ENCODE peak calls at places on chromosomes 5 and 9, in ten cellular contexts. X, K, E, C, F, H, M, I, Z and R are unnamed samples. For H3K4me1, the result is how much of the 10 kb centered on the place peaks cover.

GRCh38 chr5:78543916-78544315 is 104.7 kb downstream of the LHFPL2 start:
- DNase-seq in X (no peak), K (no peak), E (no peak), C (no peak), F (no peak), H (no peak), M (no peak), I (no peak), Z (no peak), R (no peak)

GRCh38 chr9:20658677-20659473 is 25.2 kb upstream of the FOCAD start:
- DNase-seq in X (no peak), K (peak), E (peak), C (peak), F (no peak), H (peak), M (no peak), I (no peak), Z (no peak), R (no peak)

GRCh38 chr9:68983008-68983411 is 30.9 kb downstream of the PRKACG start:
- DNase-seq in X (no peak), K (no peak), E (no peak), C (no peak), F (no peak), H (no peak), M (no peak), I (no peak), Z (no peak), R (no peak)

GRCh38 chr9:137052293-137052692 is 1.6 kb downstream of the ENTPD2 start:
- DNase-seq in X (no peak), K (no peak), E (no peak), C (no peak), F (no peak), H (no peak), M (no peak), I (no peak), Z (no peak), R (no peak)

GRCh38 chr5:145157841-145158240 is 677.3 kb downstream of the PRELID2 start:
- DNase-seq in X (no peak), K (peak), E (no peak), C (no peak), F (no peak), H (no peak), M (no peak), I (no peak), Z (no peak), R (no peak)

GRCh38 chr5:33032161-33033085 is 321.3 kb downstream of the NPR3 start:
- DNase-seq in X (no peak), K (peak), E (no peak), C (no peak), F (no peak), H (no peak), M (no peak), I (no peak), Z (no peak), R (no peak)

GRCh38 chr9:38333047-38333446 is 59.5 kb upstream of the ALDH1B1 start:
- DNase-seq in X (no peak), K (no peak), E (no peak), C (no peak), F (no peak), H (no peak), M (no peak), I (no peak), Z (no peak), R (no peak)

GRCh38 chr9:77512876-77513275 is 135.2 kb downstream of the GNA14 start:
- DNase-seq in X (no peak), K (peak), E (no peak), C (peak), F (no peak), H (no peak), M (no peak), I (no peak), Z (no peak), R (no peak)

GRCh38 chr9:99557816-99558215 is 263.9 kb upstream of the NR4A3 start:
- DNase-seq in X (no peak), K (no peak), E (no peak), C (no peak), F (no peak), H (no peak), M (no peak), I (no peak), Z (no peak), R (no peak)

GRCh38 chr5:55668356-55668755 is 43.8 kb downstream of the SLC38A9 start:
- DNase-seq in X (no peak), K (peak), E (peak), C (peak), F (no peak), H (peak), M (no peak), I (no peak), Z (no peak), R (no peak)

GRCh38 chr5:124951676-124952075 is 205.2 kb upstream of the ZNF608 start:
- DNase-seq in X (no peak), K (no peak), E (no peak), C (no peak), F (peak), H (no peak), M (no peak), I (no peak), Z (no peak), R (no peak)

GRCh38 chr5:89729623-89730390 is 679.7 kb downstream of the CETN3 start:
- DNase-seq in X (no peak), K (peak), E (peak), C (peak), F (no peak), H (no peak), M (no peak), I (no peak), Z (no peak), R (no peak)

GRCh38 chr5:135013947-135014570 is 20.0 kb downstream of the PITX1 start:
- DNase-seq in X (no peak), K (peak), E (no peak), C (peak), F (no peak), H (no peak), M (no peak), I (peak), Z (no peak), R (no peak)

GRCh38 chr5:13878357-13878756 is 66.1 kb downstream of the DNAH5 start:
- DNase-seq in X (no peak), K (no peak), E (peak), C (no peak), F (no peak), H (no peak), M (no peak), I (no peak), Z (no peak), R (no peak)

GRCh38 chr5:139413963-139414362 is 10.1 kb upstream of the SPATA24 start:
- DNase-seq in X (no peak), K (no peak), E (no peak), C (no peak), F (no peak), H (no peak), M (no peak), I (no peak), Z (no peak), R (no peak)

GRCh38 chr9:93580654-93581380 is 4.4 kb downstream of the PHF2 start:
- DNase-seq in X (no peak), K (no peak), E (no peak), C (no peak), F (no peak), H (no peak), M (no peak), I (no peak), Z (no peak), R (no peak)
- H3K27ac ChIP-seq in X (no peak), K (peak), E (no peak), C (no peak), F (no peak), H (no peak), M (no peak), I (peak), Z (peak), R (no peak)

GRCh38 chr5:17114233-17114632 is 103.2 kb upstream of the BASP1 start:
- DNase-seq in X (no peak), K (no peak), E (no peak), C (peak), F (no peak), H (no peak), M (peak), I (no peak), Z (no peak), R (no peak)
- H3K4me3 ChIP-seq in X (no peak), K (no peak), E (no peak), C (peak), F (no peak), H (peak), M (no peak), I (no peak), Z (no peak), R (no peak)

DNA sequence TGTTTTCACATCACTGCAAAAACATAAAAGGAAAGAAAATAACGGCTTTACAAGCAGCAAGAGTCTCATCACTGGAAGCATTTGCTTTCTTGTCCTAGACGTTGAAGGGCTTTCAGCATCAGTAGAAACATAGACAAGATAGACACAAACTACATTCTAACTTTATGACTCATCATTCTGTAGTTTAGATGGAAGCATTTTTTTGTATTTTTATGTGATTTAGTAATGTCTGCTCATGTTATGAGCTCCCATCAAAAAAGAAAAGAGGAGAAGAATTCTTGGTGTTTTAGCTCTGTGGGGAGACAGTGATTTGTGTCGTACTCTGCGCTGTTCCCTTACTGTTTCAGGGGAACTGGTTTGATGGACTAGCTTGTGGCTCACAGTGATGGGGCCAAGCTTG is 159.3 kb upstream of the WWC1 start:
- DNase-seq in X (no peak), K (peak), E (no peak), C (no peak), F (no peak), H (no peak), M (no peak), I (no peak), Z (no peak), R (no peak)
- H3K4me1 ChIP-seq in X (under half), K (under half), E (under half), C (under half), F (under half), H (under half), M (under half), I (under half), Z (under half), R (under half)

GRCh38 chr5:17282283-17283120 is 65.1 kb downstream of the BASP1 start:
- DNase-seq in X (no peak), K (no peak), E (no peak), C (no peak), F (peak), H (no peak), M (no peak), I (no peak), Z (no peak), R (no peak)
- H3K27ac ChIP-seq in X (no peak), K (peak), E (no peak), C (no peak), F (no peak), H (peak), M (no peak), I (no peak), Z (no peak), R (no peak)

DNA sequence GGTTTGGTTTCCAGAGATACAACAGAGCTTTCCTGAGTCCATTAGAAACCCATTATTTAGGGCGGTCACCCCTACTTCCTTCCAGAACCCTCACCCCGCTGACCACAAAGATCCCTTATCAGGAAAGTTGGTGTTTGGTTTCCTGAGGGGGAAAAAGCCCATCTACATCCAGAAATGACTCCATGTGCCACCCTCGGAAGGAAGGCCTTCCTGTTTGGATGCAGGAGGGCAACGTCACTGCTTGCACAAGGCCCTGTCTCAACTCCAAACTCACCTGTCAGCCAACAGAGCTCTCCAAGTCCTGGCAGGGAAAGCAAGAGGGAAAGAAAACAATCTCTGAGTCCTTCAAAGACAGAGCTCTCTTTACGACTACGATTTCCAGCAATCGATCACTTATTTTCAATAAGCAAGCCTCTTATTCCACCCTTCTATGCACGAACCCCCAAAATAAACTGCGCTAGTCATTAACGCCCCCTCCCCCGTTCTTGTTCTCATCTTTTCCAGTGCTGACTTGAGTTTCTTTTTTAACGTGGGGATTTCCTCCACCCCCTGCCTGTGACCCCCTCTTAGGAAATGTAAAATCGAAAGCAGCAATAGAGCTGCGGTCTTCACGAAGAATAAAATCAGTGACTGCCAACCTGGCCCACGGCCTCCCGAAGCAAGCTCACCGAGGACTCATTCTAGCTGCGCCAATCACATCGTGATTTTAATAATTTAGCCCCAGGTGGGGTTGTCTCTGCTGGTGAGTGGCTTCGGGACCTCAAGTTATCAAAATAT is 35.7 kb upstream of the NTNG2 start:
- DNase-seq in X (no peak), K (no peak), E (no peak), C (no peak), F (no peak), H (no peak), M (no peak), I (no peak), Z (no peak), R (no peak)
- H3K4me3 ChIP-seq in X (no peak), K (no peak), E (no peak), C (no peak), F (no peak), H (no peak), M (no peak), I (no peak), Z (no peak), R (no peak)

GRCh38 chr5:143174714-143175398 is 228.6 kb downstream of the NR3C1 start:
- DNase-seq in X (no peak), K (no peak), E (no peak), C (no peak), F (no peak), H (no peak), M (no peak), I (no peak), Z (no peak), R (no peak)
- H3K4me1 ChIP-seq in X (under half), K (under half), E (under half), C (under half), F (under half), H (under half), M (under half), I (under half), Z (half or more), R (under half)

DNA sequence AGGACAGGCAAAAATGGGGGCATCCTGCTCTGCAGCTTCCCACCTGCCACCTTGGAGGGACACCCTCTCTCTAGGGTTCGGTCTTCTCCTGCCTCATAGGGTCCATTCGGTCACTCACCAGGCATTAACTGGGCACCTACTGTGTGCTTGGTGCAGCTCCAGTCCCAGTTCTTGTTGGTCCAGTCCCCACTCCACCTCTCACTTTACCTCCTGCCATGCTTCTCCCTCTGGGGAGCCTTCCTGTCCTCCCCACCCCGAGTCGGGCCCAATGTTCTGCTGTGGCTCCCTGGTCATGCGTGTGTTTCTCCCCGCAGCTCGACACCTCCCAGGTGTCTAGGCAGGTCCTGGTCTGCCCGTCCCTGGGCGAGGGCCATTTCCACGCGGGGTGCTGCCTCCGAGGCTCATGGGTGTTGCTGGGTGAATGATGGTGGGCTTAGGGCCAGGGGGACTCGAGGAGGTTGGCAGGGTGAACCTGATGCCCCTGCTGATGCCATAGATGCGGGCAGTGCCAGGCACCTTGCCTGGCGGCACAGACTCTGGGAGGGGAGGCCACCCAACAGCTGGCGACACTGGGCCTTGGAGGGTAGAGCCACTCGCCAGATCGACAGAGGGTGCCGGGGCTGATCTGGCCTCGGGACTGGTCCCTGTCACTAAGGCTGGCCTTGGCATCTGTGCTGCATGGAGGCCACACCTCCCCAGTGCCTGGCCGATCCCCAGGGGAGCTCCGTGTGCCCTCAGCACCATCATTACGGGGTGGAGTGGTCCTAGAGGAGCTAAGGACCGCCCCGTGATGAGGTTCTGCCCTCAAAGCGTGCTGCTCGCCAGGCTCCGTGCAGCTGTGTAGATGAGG is 66.0 kb upstream of the RNU6ATAC start:
- DNase-seq in X (no peak), K (no peak), E (no peak), C (no peak), F (no peak), H (no peak), M (no peak), I (peak), Z (no peak), R (no peak)
- H3K27ac ChIP-seq in X (no peak), K (no peak), E (no peak), C (no peak), F (peak), H (peak), M (no peak), I (no peak), Z (peak), R (no peak)

GRCh38 chr9:134455537-134455936 is 129.3 kb downstream of the RXRA start:
- DNase-seq in X (no peak), K (no peak), E (no peak), C (no peak), F (no peak), H (no peak), M (no peak), I (no peak), Z (no peak), R (no peak)
- H3K4me3 ChIP-seq in X (no peak), K (no peak), E (no peak), C (no peak), F (peak), H (no peak), M (no peak), I (no peak), Z (peak), R (peak)

GRCh38 chr9:70259512-70259802 is 679 bp downstream of the SMC5 start:
- DNase-seq in X (no peak), K (no peak), E (peak), C (no peak), F (no peak), H (no peak), M (no peak), I (no peak), Z (no peak), R (no peak)

GRCh38 chr9:70258692-70259511 is at the start of gene SMC5:
- DNase-seq in X (peak), K (peak), E (peak), C (peak), F (peak), H (peak), M (peak), I (peak), Z (peak), R (peak)

GRCh38 chr9:70260606-70261005 is 1.8 kb downstream of the SMC5 start:
- DNase-seq in X (no peak), K (no peak), E (no peak), C (no peak), F (no peak), H (no peak), M (no peak), I (no peak), Z (no peak), R (no peak)

GRCh38 chr9:70261131-70261870 is 2.5 kb downstream of the SMC5 start:
- DNase-seq in X (no peak), K (no peak), E (peak), C (peak), F (no peak), H (no peak), M (no peak), I (no peak), Z (no peak), R (no peak)

GRCh38 chr9:70260007-70260443 is 1.2 kb downstream of the SMC5 start:
- DNase-seq in X (no peak), K (no peak), E (no peak), C (peak), F (peak), H (no peak), M (no peak), I (peak), Z (no peak), R (no peak)
- H3K4me1 ChIP-seq in X (under half), K (under half), E (under half), C (half or more), F (half or more), H (under half), M (half or more), I (half or more), Z (under half), R (half or more)

GRCh38 chr9:114688388-114688787 is 6.4 kb upstream of the TEX48 start:
- DNase-seq in X (no peak), K (no peak), E (no peak), C (no peak), F (no peak), H (no peak), M (no peak), I (no peak), Z (no peak), R (no peak)
- H3K27ac ChIP-seq in X (no peak), K (no peak), E (no peak), C (peak), F (no peak), H (no peak), M (no peak), I (no peak), Z (no peak), R (no peak)